ENCODE peak calls at places on chromosome 19, in five cellular contexts. S is NCI-H2107, Y is ELF-1, B is AG08395, F is GM12865. O is an unnamed sample.

GRCh38 chr19:17751103-17751911 is at the start of gene FCHO1:
- DNase-seq in F (peak; percentile 96), S (no peak), B (no peak), Y (no peak), O (no peak)

GRCh38 chr19:6099633-6100032 is 10.7 kb downstream of the RFX2 start:
- DNase-seq in F (no peak), Y (no peak), S (no peak), B (no peak), O (no peak)

GRCh38 chr19:5926641-5927438 is 12.8 kb downstream of the CAPS start:
- DNase-seq in F (no peak), B (peak; percentile 96), Y (no peak), S (no peak), O (no peak)

GRCh38 chr19:39154626-39155100 is 29.1 kb downstream of the PAK4 start:
- DNase-seq in F (no peak), Y (peak; percentile 86), B (no peak), S (no peak), O (peak; percentile 31)

GRCh38 chr19:16032509-16033135 is 43.7 kb upstream of the TPM4 start:
- DNase-seq in Y (no peak), S (no peak), B (no peak), F (no peak), O (no peak)

GRCh38 chr19:31334101-31334848 is 15.0 kb downstream of the TSHZ3 start:
- DNase-seq in F (no peak), B (no peak), Y (no peak), S (no peak), O (peak; percentile 86)

GRCh38 chr19:11141937-11142527 is 13.6 kb downstream of the SPC24 start:
- DNase-seq in B (no peak), S (no peak), Y (peak; percentile 36), F (no peak), O (no peak)

GRCh38 chr19:46221981-46222610 is 7.4 kb upstream of the IGFL1 start:
- DNase-seq in B (peak; percentile 91), F (no peak), S (no peak), Y (peak; percentile 30), O (peak; percentile 65)

GRCh38 chr19:13032837-13033236 is 37.6 kb downstream of the NFIX start:
- DNase-seq in B (no peak), F (no peak), S (no peak), Y (no peak), O (no peak)

GRCh38 chr19:36528921-36529518 is 949 bp upstream of the ZNF260 start:
- DNase-seq in F (peak; percentile 71), B (peak; percentile 5), Y (peak; percentile 37), S (no peak), O (no peak)

GRCh38 chr19:49468746-49469447 is 5.1 kb upstream of the FLT3LG start:
- DNase-seq in Y (peak; percentile 89), S (no peak), B (peak; percentile 72), F (peak; percentile 98), O (no peak)

GRCh38 chr19:10270616-10271394 is at the start of gene ICAM1:
- DNase-seq in F (peak; percentile 95), Y (peak; percentile 88), B (no peak), S (no peak), O (no peak)

GRCh38 chr19:14563989-14564650 is 7.7 kb downstream of the NDUFB7 start:
- DNase-seq in B (peak; percentile 18), S (no peak), Y (no peak), F (peak; percentile 76), O (no peak)

GRCh38 chr19:4201798-4202197 is 19.3 kb downstream of the ANKRD24 start:
- DNase-seq in S (no peak), F (no peak), Y (no peak), B (no peak), O (no peak)

GRCh38 chr19:4705413-4706131 is 18.1 kb downstream of the DPP9 start:
- DNase-seq in F (no peak), B (no peak), Y (no peak), S (no peak), O (no peak)

GRCh38 chr19:18551631-18552030 is 6.0 kb upstream of the KXD1 start:
- DNase-seq in B (no peak), S (no peak), F (no peak), Y (no peak), O (no peak)